ENCODE peak calls at places on chromosome 16, in eight cellular contexts. F, J, Y, N, K, U, X and Q are unnamed samples.

GRCh38 chr16:55462241-55462640 is 16.8 kb upstream of the MMP2 start:
- DNase-seq in X (no peak), K (no peak), Y (no peak), U (no peak), J (no peak), F (no peak), N (no peak), Q (no peak)

GRCh38 chr16:5045499-5046115 is 11.9 kb upstream of the NAGPA start:
- DNase-seq in N (no peak), U (no peak), X (peak), Y (no peak), F (no peak), K (no peak), J (no peak), Q (no peak)

GRCh38 chr16:27127293-27127692 is 60.6 kb downstream of the C16orf82 start:
- DNase-seq in Y (no peak), U (no peak), K (no peak), X (no peak), N (no peak), F (no peak), J (no peak), Q (no peak)

GRCh38 chr16:29994613-29995329 is 646 bp downstream of the HIRIP3 start:
- DNase-seq in U (peak), J (no peak), N (peak), F (no peak), X (peak), Y (peak), K (no peak), Q (peak)

GRCh38 chr16:48231675-48232214 is 12.4 kb upstream of the LONP2 start:
- DNase-seq in U (peak), K (peak), Y (peak), F (no peak), X (no peak), N (peak), J (no peak), Q (no peak)

GRCh38 chr16:81798311-81799137 is 19.4 kb downstream of the PLCG2 start:
- DNase-seq in J (no peak), K (no peak), Y (no peak), F (no peak), X (no peak), N (no peak), U (no peak), Q (no peak)

GRCh38 chr16:19114359-19115147 is 789 bp downstream of the ITPRIPL2 start:
- DNase-seq in F (peak), J (peak), N (peak), U (peak), K (peak), Y (peak), X (peak), Q (no peak)

GRCh38 chr16:78094166-78094565 is 5.3 kb upstream of the WWOX start:
- DNase-seq in Y (no peak), F (no peak), U (no peak), K (no peak), N (no peak), X (no peak), J (no peak), Q (no peak)

GRCh38 chr16:23155445-23156049 is 6.3 kb upstream of the USP31 start:
- DNase-seq in K (peak), F (no peak), U (peak), Y (no peak), X (no peak), J (no peak), N (no peak), Q (no peak)

GRCh38 chr16:83441523-83441922 is 366.3 kb upstream of the HSBP1 start:
- DNase-seq in F (no peak), J (no peak), K (no peak), N (no peak), Y (no peak), U (no peak), X (no peak), Q (no peak)

GRCh38 chr16:74026373-74027281 is 270.0 kb upstream of the PSMD7 start:
- DNase-seq in J (no peak), Y (no peak), K (peak), N (no peak), U (no peak), F (no peak), X (no peak), Q (no peak)

GRCh38 chr16:66619036-66619435 is 14.5 kb downstream of the CMTM3 start:
- DNase-seq in K (no peak), J (no peak), N (no peak), Y (no peak), U (no peak), X (no peak), F (no peak), Q (no peak)

GRCh38 chr16:29107299-29107698 is 122.4 kb downstream of the LAT start:
- DNase-seq in K (peak), U (no peak), Y (peak), J (no peak), F (no peak), X (no peak), N (no peak), Q (no peak)

GRCh38 chr16:53779186-53779585 is 75.2 kb downstream of the FTO start:
- DNase-seq in X (no peak), U (no peak), Y (no peak), N (no peak), K (no peak), J (no peak), F (no peak), Q (no peak)

GRCh38 chr16:72493681-72494415 is 321.9 kb upstream of the PMFBP1 start:
- DNase-seq in N (no peak), X (no peak), U (no peak), K (no peak), F (no peak), Y (no peak), J (no peak), Q (no peak)

GRCh38 chr16:8611122-8611521 is 10.4 kb upstream of the METTL22 start:
- DNase-seq in X (no peak), U (no peak), K (no peak), Y (no peak), J (no peak), N (no peak), F (no peak), Q (no peak)

GRCh38 chr16:16992986-16993783 is 477.6 kb downstream of the XYLT1 start:
- DNase-seq in J (no peak), U (no peak), K (peak), X (no peak), N (no peak), Y (no peak), F (no peak), Q (no peak)

GRCh38 chr16:49273771-49274170 is 7.9 kb downstream of the CBLN1 start:
- DNase-seq in F (no peak), K (no peak), Y (no peak), U (no peak), N (no peak), J (no peak), X (no peak), Q (no peak)

GRCh38 chr16:46972971-46973456 is 460 bp downstream of the DNAJA2 start:
- DNase-seq in J (peak), X (peak), U (peak), N (peak), F (peak), K (peak), Y (peak), Q (peak)

GRCh38 chr16:11801481-11802021 is 4.5 kb upstream of the ZC3H7A start:
- DNase-seq in J (no peak), X (no peak), Y (no peak), F (no peak), N (no peak), U (no peak), K (no peak), Q (no peak)

GRCh38 chr16:30064746-30065111 is 831 bp upstream of the ALDOA start:
- DNase-seq in Y (no peak), F (no peak), J (no peak), U (no peak), K (no peak), N (no peak), X (peak), Q (no peak)

GRCh38 chr16:58236231-58236690 is 38.4 kb upstream of the CSNK2A2 start:
- DNase-seq in K (peak), Y (peak), X (peak), F (peak), U (peak), J (no peak), N (peak), Q (peak)
- H3K4me3 ChIP-seq in K (peak), Y (peak), X (peak), F (peak), U (peak), J (peak), N (no peak), Q (peak)

GRCh38 chr16:2985457-2985856 is 5.2 kb upstream of the PKMYT1 start:
- DNase-seq in N (no peak), U (no peak), X (no peak), Y (no peak), F (peak), K (no peak), J (no peak), Q (no peak)
- H3K27ac ChIP-seq in N (no peak), U (no peak), X (no peak), Y (no peak), F (peak), K (no peak), J (no peak), Q (no peak)

GRCh38 chr16:67993207-67994036 is 5.9 kb downstream of the DPEP2 start:
- DNase-seq in N (peak), U (peak), F (peak), Y (peak), K (peak), X (peak), J (peak), Q (peak)

GRCh38 chr16:67990018-67990386 is 9.3 kb downstream of the DPEP2 start:
- DNase-seq in K (no peak), N (no peak), X (no peak), J (no peak), U (no peak), F (no peak), Y (no peak), Q (no peak)

GRCh38 chr16:67989322-67990017 is 9.2 kb upstream of the DPEP3 start:
- DNase-seq in K (no peak), J (no peak), U (no peak), N (no peak), Y (no peak), X (no peak), F (peak), Q (no peak)

GRCh38 chr16:67995423-67995822 is 3.9 kb downstream of the DPEP2 start:
- DNase-seq in J (no peak), N (no peak), Y (no peak), K (no peak), X (no peak), F (no peak), U (no peak), Q (no peak)

GRCh38 chr16:67992661-67993206 is 6.5 kb downstream of the DPEP2 start:
- DNase-seq in J (no peak), Y (no peak), F (no peak), K (no peak), U (no peak), X (no peak), N (no peak), Q (no peak)
- H3K4me3 ChIP-seq in J (peak), Y (no peak), F (peak), K (no peak), U (no peak), X (peak), N (peak), Q (peak)

GRCh38 chr16:2042171-2042570 is 5.5 kb downstream of the NTHL1 start:
- DNase-seq in J (no peak), Y (peak), X (no peak), F (no peak), K (no peak), U (peak), N (no peak), Q (no peak)
- H3K27ac ChIP-seq in J (no peak), Y (peak), X (peak), F (no peak), K (no peak), U (peak), N (peak), Q (no peak)

GRCh38 chr16:2766430-2767139 is 10.5 kb downstream of the ELOB start:
- DNase-seq in Y (no peak), U (no peak), F (no peak), X (peak), K (no peak), N (no peak), J (no peak), Q (no peak)
- H3K4me3 ChIP-seq in Y (no peak), U (no peak), F (no peak), X (no peak), K (no peak), N (no peak), J (no peak), Q (no peak)

DNA sequence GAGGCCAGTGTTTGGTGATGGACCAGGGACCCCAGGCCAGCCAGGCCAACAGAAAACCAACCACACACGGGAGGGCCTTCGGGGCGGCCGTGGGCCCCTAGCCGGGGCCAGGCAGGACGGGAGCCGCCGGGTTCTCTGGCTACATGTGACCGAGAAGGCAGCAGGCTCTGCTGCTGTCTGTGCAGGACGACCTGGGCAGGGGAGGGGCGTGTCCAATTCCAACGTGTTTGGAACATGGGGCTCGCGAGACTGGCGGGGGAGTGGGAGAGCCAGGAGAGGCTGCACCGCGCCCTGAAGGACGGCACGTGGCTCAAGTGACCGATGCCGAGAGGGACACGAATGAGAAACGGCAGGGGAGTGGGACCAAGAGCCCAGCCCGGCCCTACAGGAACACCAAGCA is 75.4 kb downstream of the LMF1 start:
- DNase-seq in F (no peak), Y (no peak), N (no peak), X (no peak), U (no peak), K (no peak), J (no peak), Q (peak)
- H3K27ac ChIP-seq in F (no peak), Y (no peak), N (no peak), X (no peak), U (no peak), K (no peak), J (no peak), Q (no peak)

DNA sequence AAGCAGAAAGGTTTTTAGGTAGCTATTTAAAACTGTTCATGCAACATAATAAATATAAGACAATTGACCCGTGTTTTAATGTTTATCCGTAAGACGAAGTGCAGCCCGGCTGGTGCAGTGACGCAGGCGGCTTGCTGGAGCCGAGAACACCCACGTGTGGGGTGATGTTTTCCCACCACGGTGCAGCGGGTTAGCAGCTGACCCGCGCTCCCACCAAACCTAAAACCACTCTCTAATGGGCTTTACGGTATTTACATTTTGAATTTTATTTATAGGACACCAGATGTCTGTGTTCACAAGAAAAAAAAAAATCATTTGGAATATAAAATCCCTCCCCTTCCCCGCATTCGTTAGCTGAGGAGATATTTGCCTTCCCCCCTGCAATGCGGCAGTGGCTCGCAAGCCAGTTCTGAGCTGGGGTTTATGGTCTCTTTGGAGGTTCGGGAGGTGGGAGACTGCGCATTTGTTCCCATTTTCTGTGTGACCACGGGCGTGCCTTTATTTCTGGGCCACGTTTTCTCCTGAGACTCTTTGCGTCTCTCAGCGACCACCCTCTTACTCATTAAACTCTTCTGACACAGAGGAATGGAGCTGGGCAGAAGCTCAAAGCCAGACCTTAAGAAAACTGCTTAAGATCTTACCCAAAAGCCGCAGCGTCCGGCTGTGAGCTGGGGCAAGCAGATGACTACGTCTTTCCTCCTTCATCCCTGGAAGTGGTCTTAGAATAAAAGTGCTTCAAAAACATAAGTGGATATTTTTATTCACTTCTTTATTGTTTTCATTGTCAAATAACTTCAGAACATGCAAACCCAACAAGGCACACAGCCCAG is 301.1 kb downstream of the IRF8 start:
- DNase-seq in X (no peak), K (no peak), F (no peak), N (no peak), J (peak), U (no peak), Y (no peak), Q (no peak)
- H3K4me3 ChIP-seq in X (no peak), K (no peak), F (no peak), N (no peak), J (no peak), U (no peak), Y (no peak), Q (no peak)

GRCh38 chr16:88651989-88652762 is 1.3 kb upstream of the CYBA start:
- DNase-seq in F (no peak), N (no peak), Y (no peak), U (no peak), K (no peak), J (no peak), X (no peak), Q (no peak)
- H3K27ac ChIP-seq in F (no peak), N (no peak), Y (peak), U (peak), K (no peak), J (peak), X (peak), Q (peak)